ENCODE peak calls at places on chromosome 3, in six cellular contexts. U is neuronal stem cell, Z is AG10803, T is lung, E is heart right ventricle, Y is sigmoid colon. J is an unnamed sample.

GRCh38 chr3:69090021-69090420 is 5.3 kb downstream of the ARL6IP5 start:
- DNase-seq in Y (no peak), E (no peak), T (no peak), U (no peak), Z (peak; percentile 90), J (peak; percentile 52)

GRCh38 chr3:103002447-103002846 is 567.6 kb downstream of the ZPLD1 start:
- DNase-seq in T (no peak), U (no peak), Y (no peak), E (no peak), Z (no peak), J (no peak)

GRCh38 chr3:183503738-183504137 is 51.8 kb downstream of the KLHL6 start:
- DNase-seq in Z (no peak), U (no peak), T (no peak), Y (no peak), E (no peak), J (no peak)

GRCh38 chr3:121750087-121750415 is 510 bp upstream of the GOLGB1 start:
- DNase-seq in U (no peak), Z (no peak), E (no peak), T (no peak), Y (no peak), J (no peak)

GRCh38 chr3:12165909-12166308 is 7.2 kb upstream of the TIMP4 start:
- DNase-seq in Y (no peak), E (no peak), Z (no peak), U (no peak), T (no peak), J (no peak)

GRCh38 chr3:82143661-82144405 is 382.4 kb upstream of the GBE1 start:
- DNase-seq in U (no peak), Z (no peak), E (no peak), T (no peak), Y (no peak), J (no peak)

GRCh38 chr3:186772281-186772885 is 11.0 kb upstream of the EIF4A2 start:
- DNase-seq in E (no peak), Z (no peak), Y (no peak), U (no peak), T (no peak), J (no peak)

GRCh38 chr3:114454592-114455251 is 160.9 kb downstream of the TIGIT start:
- DNase-seq in Z (peak; percentile 56), Y (no peak), U (peak; percentile 26), T (no peak), E (peak; percentile 21), J (no peak)

GRCh38 chr3:10774129-10774670 is 41.8 kb upstream of the SLC6A11 start:
- DNase-seq in Z (no peak), T (no peak), E (no peak), U (no peak), Y (no peak), J (no peak)

GRCh38 chr3:42472555-42472954 is 29.9 kb upstream of the VIPR1 start:
- DNase-seq in T (no peak), E (no peak), Y (no peak), U (no peak), Z (no peak), J (no peak)

GRCh38 chr3:101675709-101676218 is 1.2 kb downstream of the ZBTB11 start:
- DNase-seq in Y (no peak), T (peak; percentile 54), Z (no peak), E (peak; percentile 45), U (no peak), J (no peak)

GRCh38 chr3:131541288-131541687 is 38.5 kb upstream of the MRPL3 start:
- DNase-seq in T (no peak), Y (no peak), Z (no peak), U (no peak), E (no peak), J (no peak)

GRCh38 chr3:15206662-15207576 is 873 bp downstream of the CAPN7 start:
- DNase-seq in T (peak; percentile 40), Y (peak; percentile 74), E (no peak), U (peak; percentile 17), Z (peak; percentile 35), J (no peak)

GRCh38 chr3:165837058-165837525 is at the start of gene BCHE:
- DNase-seq in T (no peak), Y (peak; percentile 64), E (peak; percentile 12), Z (no peak), U (peak; percentile 30), J (no peak)

GRCh38 chr3:160217675-160218074 is 7.5 kb upstream of the C3orf80 start:
- DNase-seq in Z (no peak), Y (no peak), E (no peak), U (no peak), T (no peak), J (no peak)

GRCh38 chr3:49715611-49716121 is 3.8 kb downstream of the AMIGO3 start:
- DNase-seq in Z (no peak), E (no peak), T (no peak), U (no peak), Y (peak; percentile 65), J (no peak)

GRCh38 chr3:170780955-170781354 is 89.0 kb downstream of the RPL22L1 start:
- DNase-seq in U (no peak), Y (no peak), T (no peak), E (no peak), Z (peak; percentile 35), J (no peak)

GRCh38 chr3:172407872-172408271 is 40.4 kb downstream of the GHSR start:
- DNase-seq in Y (no peak), Z (no peak), T (no peak), E (no peak), U (no peak), J (no peak)

GRCh38 chr3:167989999-167990398 is 105.7 kb downstream of the GOLIM4 start:
- DNase-seq in U (no peak), T (no peak), Y (no peak), E (no peak), Z (no peak), J (no peak)

GRCh38 chr3:136193273-136194043 is 2.7 kb downstream of the MSL2 start:
- DNase-seq in Z (no peak), Y (no peak), T (no peak), E (no peak), U (no peak), J (no peak)

GRCh38 chr3:157103280-157103679 is 56.7 kb downstream of the CCNL1 start:
- DNase-seq in Y (no peak), E (no peak), U (no peak), T (no peak), Z (no peak), J (no peak)

GRCh38 chr3:44036850-44037249 is 204.8 kb upstream of the TOPAZ1 start:
- DNase-seq in Y (no peak), E (no peak), T (no peak), U (no peak), Z (no peak), J (no peak)

GRCh38 chr3:39718674-39719595 is 90.5 kb upstream of the MYRIP start:
- DNase-seq in Y (no peak), E (no peak), Z (peak; percentile 73), T (no peak), U (no peak), J (peak; percentile 46)

GRCh38 chr3:177358968-177359600 is 161.8 kb upstream of the TBL1XR1 start:
- DNase-seq in Z (no peak), E (peak; percentile 47), U (peak; percentile 48), T (peak; percentile 33), Y (peak; percentile 75), J (no peak)

GRCh38 chr3:14305321-14305720 is 97.1 kb upstream of the SLC6A6 start:
- DNase-seq in T (no peak), Z (no peak), E (no peak), U (no peak), Y (no peak), J (no peak)

GRCh38 chr3:12956316-12956660 is 114.9 kb upstream of the RPL32 start:
- DNase-seq in Z (no peak), U (no peak), Y (no peak), E (no peak), T (no peak), J (no peak)

GRCh38 chr3:193962986-193963683 is 172.8 kb upstream of the HES1 start:
- DNase-seq in T (no peak), Y (no peak), U (no peak), E (no peak), Z (no peak), J (no peak)

GRCh38 chr3:127955680-127956079 is 40.6 kb downstream of the KBTBD12 start:
- DNase-seq in U (no peak), E (no peak), T (no peak), Z (no peak), Y (no peak), J (no peak)

GRCh38 chr3:29949131-29949530 is 657.3 kb upstream of the TGFBR2 start:
- DNase-seq in Y (no peak), Z (peak; percentile 47), E (no peak), U (no peak), T (no peak), J (peak; percentile 12)

GRCh38 chr3:29955413-29955812 is 651.0 kb upstream of the TGFBR2 start:
- DNase-seq in U (no peak), Z (no peak), E (no peak), T (no peak), Y (no peak), J (no peak)

GRCh38 chr3:29950232-29950631 is 656.2 kb upstream of the TGFBR2 start:
- DNase-seq in T (no peak), Y (no peak), E (no peak), U (no peak), Z (peak; percentile 60), J (no peak)
- H3K4me3 ChIP-seq in T (no peak overlapping the region), Y (no peak overlapping the region), E (no peak overlapping the region), U (no peak overlapping the region), Z (peak overlapping the region; percentile 20), J (no peak overlapping the region)

DNA sequence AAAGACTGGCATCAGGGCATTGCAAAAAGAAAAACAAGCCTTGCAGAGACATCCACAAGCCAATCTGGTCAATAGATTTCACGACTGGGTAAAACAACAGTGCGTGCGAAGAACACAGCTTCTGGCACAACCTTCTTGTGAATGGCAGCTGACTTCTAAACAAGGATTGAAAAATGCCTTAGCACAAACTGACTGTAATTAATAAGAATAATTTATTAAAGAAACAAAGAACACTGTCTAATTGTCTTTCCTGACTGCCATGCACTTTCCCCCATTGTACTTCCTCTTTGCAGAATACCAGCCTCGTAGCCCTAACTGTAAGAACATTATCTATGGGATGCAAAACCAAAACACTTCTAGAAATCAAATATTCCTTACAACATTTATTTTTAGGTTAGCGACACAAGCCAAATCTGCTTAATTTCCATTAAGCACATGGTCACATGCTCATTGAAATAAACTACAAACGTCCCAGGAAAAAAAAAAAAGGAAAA is 6.5 kb downstream of the FOXP1 start:
- DNase-seq in Y (no peak), U (no peak), T (peak; percentile 10), E (no peak), Z (no peak), J (no peak)
- H3K4me3 ChIP-seq in Y (no peak overlapping the region), U (no peak overlapping the region), T (no peak overlapping the region), E (no peak overlapping the region), Z (no peak overlapping the region), J (no peak overlapping the region)

GRCh38 chr3:66592061-66592875 is 91.4 kb upstream of the LRIG1 start:
- DNase-seq in T (no peak), E (no peak), U (peak; percentile 70), Z (no peak), Y (no peak), J (peak; percentile 51)
- H3K4me3 ChIP-seq in T (no peak overlapping the region), E (no peak overlapping the region), U (peak overlapping the region; percentile 21), Z (no peak overlapping the region), Y (no peak overlapping the region), J (no peak overlapping the region)

GRCh38 chr3:28575100-28575747 is 226.6 kb upstream of the AZI2 start:
- DNase-seq in U (peak; percentile 45), Z (no peak), T (no peak), Y (no peak), E (peak; percentile 4), J (no peak)
- H3K4me3 ChIP-seq in U (peak overlapping the region; percentile 43), Z (peak overlapping the region; percentile 22), T (peak overlapping the region; percentile 33), Y (peak overlapping the region; percentile 23), E (peak overlapping the region; percentile 44), J (no peak overlapping the region)